ENCODE peak calls at places on chromosome 2, in nine cellular contexts. P is neural progenitor cell, C is K562, L is left lung, U is caudate nucleus, N is testis, O is DND-41, M is heart right ventricle, B is SJSA1. K is an unnamed sample.

GRCh38 chr2:12884713-12885282 is 168.1 kb downstream of the TRIB2 start:
- DNase-seq in P (no peak), C (no peak), L (no peak), U (no peak), N (no peak), O (no peak), M (peak; percentile 69), B (peak; percentile 57), K (no peak)

GRCh38 chr2:44740678-44741077 is 200.8 kb upstream of the SIX3 start:
- DNase-seq in P (no peak), C (no peak), L (no peak), U (no peak), N (no peak), O (no peak), M (no peak), B (no peak), K (no peak)

GRCh38 chr2:43038720-43039099 is 187.7 kb downstream of the ZFP36L2 start:
- DNase-seq in P (no peak), C (no peak), L (no peak), U (no peak), N (no peak), O (no peak), M (no peak), B (no peak), K (no peak)

GRCh38 chr2:39715095-39715494 is 49.4 kb downstream of the TMEM178A start:
- DNase-seq in P (no peak), C (no peak), L (no peak), U (no peak), N (no peak), O (no peak), M (no peak), B (no peak), K (no peak)

GRCh38 chr2:158725496-158725895 is 69.6 kb upstream of the DAPL1 start:
- DNase-seq in P (no peak), C (no peak), L (no peak), U (no peak), N (no peak), O (no peak), M (no peak), B (no peak), K (no peak)

GRCh38 chr2:42933824-42934254 is 141.5 kb upstream of the HAAO start:
- DNase-seq in P (no peak), C (no peak), L (no peak), U (no peak), N (no peak), O (no peak), M (no peak), B (peak; percentile 88), K (no peak)

GRCh38 chr2:71240794-71241193 is 13.9 kb upstream of the PAIP2B start:
- DNase-seq in P (no peak), C (no peak), L (no peak), U (no peak), N (no peak), O (no peak), M (peak; percentile 26), B (no peak), K (no peak)

GRCh38 chr2:48411030-48411429 is 118.9 kb upstream of the STON1 start:
- DNase-seq in P (no peak), C (no peak), L (no peak), U (no peak), N (no peak), O (no peak), M (no peak), B (no peak), K (no peak)

GRCh38 chr2:179454443-179455218 is 190.0 kb upstream of the SESTD1 start:
- DNase-seq in P (no peak), C (no peak), L (no peak), U (no peak), N (no peak), O (no peak), M (no peak), B (peak; percentile 61), K (no peak)

GRCh38 chr2:72144746-72145657 is 2.7 kb downstream of the CYP26B1 start:
- DNase-seq in P (peak; percentile 84), C (no peak), L (peak; percentile 51), U (no peak), N (peak; percentile 83), O (no peak), M (peak; percentile 48), B (peak; percentile 43), K (no peak)

GRCh38 chr2:64283641-64284371 is 139.6 kb upstream of the PELI1 start:
- DNase-seq in P (no peak), C (no peak), L (no peak), U (no peak), N (peak; percentile 28), O (peak; percentile 44), M (no peak), B (no peak), K (peak; percentile 85)

GRCh38 chr2:185219981-185220380 is 518.6 kb upstream of the FSIP2 start:
- DNase-seq in P (no peak), C (no peak), L (no peak), U (no peak), N (no peak), O (no peak), M (no peak), B (no peak), K (no peak)

GRCh38 chr2:155518094-155518493 is 814.4 kb downstream of the NR4A2 start:
- DNase-seq in P (no peak), C (no peak), L (no peak), U (no peak), N (no peak), O (no peak), M (no peak), B (no peak), K (no peak)

GRCh38 chr2:52036036-52036435 is 1004.1 kb upstream of the NRXN1 start:
- DNase-seq in P (no peak), C (no peak), L (no peak), U (no peak), N (no peak), O (no peak), M (no peak), B (no peak), K (no peak)

GRCh38 chr2:148298201-148298600 is 277.3 kb downstream of the MBD5 start:
- DNase-seq in P (no peak), C (no peak), L (no peak), U (no peak), N (no peak), O (no peak), M (no peak), B (no peak), K (no peak)

DNA sequence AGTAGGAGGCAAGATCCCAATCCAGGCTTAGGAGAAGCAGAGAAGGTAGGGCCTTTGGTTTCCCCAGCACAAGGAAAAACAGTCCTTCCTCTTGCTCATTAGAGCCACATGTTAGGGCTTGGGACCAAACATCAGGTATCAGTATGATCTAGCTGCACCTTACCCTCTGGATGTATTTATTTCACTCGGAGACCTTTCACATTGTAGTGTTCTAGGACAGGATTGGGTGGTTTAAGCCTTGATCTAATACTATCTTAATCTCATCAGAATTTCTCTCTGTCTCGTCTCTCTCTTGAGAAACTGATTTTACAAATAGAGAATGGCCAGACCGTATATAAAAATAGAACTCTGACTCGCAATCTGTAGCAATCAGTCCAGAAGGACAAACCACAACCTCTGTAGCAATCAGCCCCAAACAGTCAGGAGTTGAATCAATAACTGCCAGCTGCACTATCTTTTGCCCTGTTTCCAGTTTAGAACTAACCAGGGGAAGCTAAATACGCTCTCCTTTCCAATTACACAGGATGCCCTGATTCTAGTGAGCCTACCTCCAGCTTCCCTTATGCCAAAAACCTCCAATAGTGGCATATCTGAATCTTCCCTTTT is 207.1 kb downstream of the TDRD15 start:
- DNase-seq in P (no peak), C (no peak), L (no peak), U (no peak), N (no peak), O (no peak), M (no peak), B (no peak), K (no peak)
- H3K27ac ChIP-seq in P (no peak overlapping the region), C (no peak overlapping the region), L (no peak overlapping the region), U (no peak overlapping the region), N (no peak overlapping the region), O (no peak overlapping the region), M (no peak overlapping the region), B (no peak overlapping the region), K (no peak overlapping the region)

GRCh38 chr2:231686192-231687100 is 21.9 kb upstream of the PTMA start:
- DNase-seq in P (peak; percentile 6), C (no peak), L (no peak), U (no peak), N (no peak), O (no peak), M (no peak), B (no peak), K (no peak)

GRCh38 chr2:231687961-231688360 is 20.4 kb upstream of the PTMA start:
- DNase-seq in P (no peak), C (no peak), L (no peak), U (no peak), N (no peak), O (no peak), M (no peak), B (no peak), K (no peak)

GRCh38 chr2:231687133-231687852 is 21.0 kb upstream of the PTMA start:
- DNase-seq in P (peak; percentile 93), C (peak; percentile 83), L (peak; percentile 64), U (peak; percentile 70), N (no peak), O (peak; percentile 57), M (peak; percentile 60), B (peak; percentile 68), K (peak; percentile 38)

GRCh38 chr2:231689509-231689893 is 18.8 kb upstream of the PTMA start:
- DNase-seq in P (no peak), C (no peak), L (no peak), U (no peak), N (no peak), O (no peak), M (no peak), B (no peak), K (no peak)

GRCh38 chr2:231688616-231689508 is 19.5 kb upstream of the PTMA start:
- DNase-seq in P (peak; percentile 13), C (no peak), L (no peak), U (no peak), N (no peak), O (no peak), M (no peak), B (no peak), K (no peak)
- H3K27ac ChIP-seq in P (no peak overlapping the region), C (no peak overlapping the region), L (no peak overlapping the region), U (peak overlapping the region; percentile 49), N (no peak overlapping the region), O (no peak overlapping the region), M (no peak overlapping the region), B (no peak overlapping the region), K (no peak overlapping the region)

DNA sequence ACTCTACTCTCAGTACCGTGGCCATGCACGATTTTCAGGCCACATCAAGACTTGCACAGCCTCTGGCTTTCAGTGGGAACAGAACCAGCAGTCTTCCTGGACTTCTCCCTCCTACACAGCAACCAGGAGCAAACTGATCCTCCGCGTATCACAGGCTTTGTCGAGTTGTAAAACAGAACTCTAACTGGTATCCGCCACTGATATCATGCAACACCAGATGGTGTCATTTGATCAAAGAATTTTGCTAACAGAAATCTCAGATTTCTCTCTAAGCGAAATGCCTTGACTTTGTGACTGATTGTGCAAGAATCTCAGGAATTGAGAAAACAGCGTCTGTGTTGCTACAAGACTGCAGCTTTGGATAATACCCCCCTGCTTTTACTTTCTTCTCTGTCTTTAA is 85.7 kb downstream of the COPS8 start:
- DNase-seq in P (no peak), C (no peak), L (no peak), U (no peak), N (peak; percentile 57), O (no peak), M (no peak), B (peak; percentile 62), K (no peak)
- H3K27ac ChIP-seq in P (no peak overlapping the region), C (no peak overlapping the region), L (no peak overlapping the region), U (no peak overlapping the region), N (peak overlapping the region; percentile 75), O (no peak overlapping the region), M (peak overlapping the region; percentile 54), B (peak overlapping the region; percentile 91), K (no peak overlapping the region)

GRCh38 chr2:220226076-220226475 is 598.6 kb downstream of the SLC4A3 start:
- DNase-seq in P (no peak), C (no peak), L (no peak), U (no peak), N (no peak), O (no peak), M (no peak), B (no peak), K (no peak)
- H3K27ac ChIP-seq in P (no peak overlapping the region), C (no peak overlapping the region), L (no peak overlapping the region), U (no peak overlapping the region), N (no peak overlapping the region), O (no peak overlapping the region), M (no peak overlapping the region), B (peak overlapping the region; percentile 82), K (no peak overlapping the region)

K was measured in CD4-positive, CD25-positive, alpha-beta regulatory T cell.